ENCODE peak calls at places on chromosome 18, in seven cellular contexts. U is transverse colon; Q is breast epithelium; B is pancreas; J is CD4-positive, alpha-beta T cell; H is cardiac muscle cell; D is right atrium auricular region. O is an unnamed sample.

GRCh38 chr18:28584726-28585125 is 407.8 kb upstream of the CDH2 start:
- DNase-seq in U (no peak), B (no peak), H (peak; percentile 76), D (no peak), Q (no peak), J (no peak), O (no peak)

GRCh38 chr18:7259482-7259881 is 28.6 kb downstream of the LRRC30 start:
- DNase-seq in H (no peak), B (no peak), J (no peak), U (no peak), D (no peak), Q (no peak), O (no peak)

GRCh38 chr18:23912356-23912755 is 102.2 kb upstream of the TTC39C start:
- DNase-seq in H (no peak), U (no peak), D (no peak), B (no peak), Q (no peak), J (no peak), O (no peak)

GRCh38 chr18:63366991-63367240 is at the start of gene KDSR:
- DNase-seq in B (no peak), J (no peak), U (no peak), D (no peak), Q (no peak), H (no peak), O (no peak)

GRCh38 chr18:10454800-10455550 is 540 bp downstream of the APCDD1 start:
- DNase-seq in J (no peak), B (peak; percentile 55), U (no peak), Q (no peak), H (peak; percentile 36), D (no peak), O (peak; percentile 32)

GRCh38 chr18:10705786-10706185 is 180.0 kb downstream of the NAPG start:
- DNase-seq in Q (no peak), J (no peak), U (no peak), B (no peak), H (no peak), D (no peak), O (no peak)

GRCh38 chr18:79422022-79422782 is 26.5 kb downstream of the NFATC1 start:
- DNase-seq in U (no peak), B (no peak), H (peak; percentile 52), D (no peak), J (no peak), Q (no peak), O (no peak)

GRCh38 chr18:69981948-69982347 is 34.3 kb upstream of the CD226 start:
- DNase-seq in J (no peak), B (no peak), U (no peak), Q (no peak), H (no peak), D (no peak), O (no peak)

GRCh38 chr18:28767781-28768211 is 590.9 kb upstream of the CDH2 start:
- DNase-seq in J (no peak), D (no peak), U (no peak), H (peak; percentile 84), Q (no peak), B (no peak), O (no peak)

GRCh38 chr18:23307567-23308295 is 145.4 kb upstream of the RIOK3 start:
- DNase-seq in U (no peak), H (peak; percentile 64), J (no peak), B (no peak), Q (no peak), D (no peak), O (no peak)

GRCh38 chr18:39453882-39454281 is 1888.3 kb upstream of the CELF4 start:
- DNase-seq in U (no peak), H (peak; percentile 93), D (peak; percentile 61), B (peak; percentile 9), J (no peak), Q (no peak), O (no peak)

GRCh38 chr18:77560334-77560970 is 310.8 kb downstream of the GALR1 start:
- DNase-seq in D (no peak), J (no peak), U (no peak), B (no peak), Q (no peak), H (peak; percentile 3), O (no peak)

GRCh38 chr18:49728542-49728941 is 84.8 kb downstream of the ACAA2 start:
- DNase-seq in Q (no peak), J (no peak), H (peak; percentile 68), U (peak; percentile 75), B (peak; percentile 47), D (no peak), O (peak; percentile 59)
- TF ChIP-seq CTCF in Q (no peak), J (no peak), H (peak; percentile 73), U (peak; percentile 49), B (peak; percentile 32), D (peak; percentile 11), O (peak; percentile 57)

GRCh38 chr18:31687016-31687415 is 2.6 kb upstream of the B4GALT6 start:
- DNase-seq in B (no peak), J (no peak), D (no peak), U (no peak), Q (no peak), H (no peak), O (no peak)

GRCh38 chr18:31683968-31684278 is 458 bp downstream of the B4GALT6 start:
- DNase-seq in J (no peak), Q (no peak), U (no peak), D (no peak), B (no peak), H (no peak), O (no peak)

GRCh38 chr18:31684279-31685096 is at the start of gene B4GALT6:
- DNase-seq in U (peak; percentile 33), Q (no peak), D (no peak), B (peak; percentile 36), H (peak; percentile 34), J (no peak), O (peak; percentile 61)

GRCh38 chr18:31686572-31686971 is 2.2 kb upstream of the B4GALT6 start:
- DNase-seq in H (no peak), U (no peak), B (no peak), Q (no peak), J (no peak), D (no peak), O (no peak)

GRCh38 chr18:31685097-31686082 is 1.0 kb upstream of the B4GALT6 start:
- DNase-seq in B (peak; percentile 74), D (no peak), Q (peak; percentile 63), H (peak; percentile 88), U (peak; percentile 76), J (peak; percentile 51), O (peak; percentile 69)
- TF ChIP-seq CTCF in B (peak; percentile 22), D (peak; percentile 31), Q (no peak), H (peak; percentile 44), U (peak; percentile 32), J (no peak), O (peak; percentile 61)

GRCh38 chr18:2979871-2980606 is 32.9 kb downstream of the LPIN2 start:
- DNase-seq in H (peak; percentile 44), J (no peak), U (no peak), B (no peak), Q (no peak), D (no peak), O (no peak)
- TF ChIP-seq CTCF in H (no peak), J (no peak), U (no peak), B (no peak), Q (no peak), D (no peak), O (no peak)

DNA sequence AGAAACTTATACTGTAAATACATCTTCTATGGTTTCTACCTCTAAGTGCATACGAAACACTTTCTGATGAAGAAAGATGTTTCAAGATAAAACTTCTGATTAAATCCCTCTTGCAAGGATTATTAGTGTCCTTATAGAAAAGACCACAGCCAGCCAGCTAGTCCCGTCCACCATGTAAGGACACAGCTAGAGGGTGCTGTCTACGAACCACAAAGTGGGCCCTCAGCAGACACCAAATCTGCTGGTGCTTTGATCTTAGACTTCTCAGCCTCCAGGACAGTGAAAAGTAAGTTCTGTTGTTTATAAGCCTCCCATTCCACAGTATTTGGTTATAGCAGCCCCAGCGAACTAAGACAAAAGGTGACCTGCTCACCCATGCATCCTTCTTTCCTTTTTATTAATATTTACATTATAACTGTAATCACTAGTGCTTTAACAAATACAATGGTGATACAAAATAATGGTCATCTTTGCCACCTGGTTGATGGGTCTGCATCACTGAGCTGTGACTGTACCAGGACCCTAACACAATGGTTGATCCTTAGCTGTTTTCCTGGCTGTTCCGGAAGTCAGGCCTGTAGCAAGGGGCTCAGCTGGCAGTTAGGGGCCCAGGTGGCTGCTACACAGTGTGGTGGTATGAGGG is 108.4 kb upstream of the SMAD7 start:
- DNase-seq in B (no peak), D (no peak), H (no peak), Q (no peak), J (no peak), U (no peak), O (no peak)
- TF ChIP-seq CTCF in B (no peak), D (no peak), H (peak; percentile 27), Q (no peak), J (no peak), U (no peak), O (no peak)

DNA sequence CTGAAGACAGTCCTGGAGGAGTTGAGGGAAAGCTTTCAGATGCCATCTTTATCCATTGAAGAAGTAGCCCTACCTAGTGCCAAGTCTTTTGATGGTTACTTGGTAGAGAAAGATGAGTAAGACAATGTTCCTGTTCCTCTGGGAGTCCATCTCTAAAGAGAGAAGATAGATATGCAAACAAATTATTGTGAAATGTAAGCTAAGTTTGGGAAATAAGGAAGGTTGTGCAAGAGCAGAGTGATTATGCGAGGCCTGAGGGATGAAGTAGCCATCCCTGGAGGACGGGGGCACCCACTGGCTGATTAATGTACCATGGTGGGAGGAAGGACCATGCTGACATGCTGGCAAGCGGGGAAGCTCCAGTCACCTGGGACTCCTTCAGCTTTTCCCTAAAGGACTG is 994 bp upstream of the DTNA start:
- DNase-seq in H (peak; percentile 87), U (no peak), J (no peak), Q (no peak), B (no peak), D (no peak), O (no peak)
- TF ChIP-seq CTCF in H (no peak), U (no peak), J (no peak), Q (no peak), B (no peak), D (no peak), O (no peak)

DNA sequence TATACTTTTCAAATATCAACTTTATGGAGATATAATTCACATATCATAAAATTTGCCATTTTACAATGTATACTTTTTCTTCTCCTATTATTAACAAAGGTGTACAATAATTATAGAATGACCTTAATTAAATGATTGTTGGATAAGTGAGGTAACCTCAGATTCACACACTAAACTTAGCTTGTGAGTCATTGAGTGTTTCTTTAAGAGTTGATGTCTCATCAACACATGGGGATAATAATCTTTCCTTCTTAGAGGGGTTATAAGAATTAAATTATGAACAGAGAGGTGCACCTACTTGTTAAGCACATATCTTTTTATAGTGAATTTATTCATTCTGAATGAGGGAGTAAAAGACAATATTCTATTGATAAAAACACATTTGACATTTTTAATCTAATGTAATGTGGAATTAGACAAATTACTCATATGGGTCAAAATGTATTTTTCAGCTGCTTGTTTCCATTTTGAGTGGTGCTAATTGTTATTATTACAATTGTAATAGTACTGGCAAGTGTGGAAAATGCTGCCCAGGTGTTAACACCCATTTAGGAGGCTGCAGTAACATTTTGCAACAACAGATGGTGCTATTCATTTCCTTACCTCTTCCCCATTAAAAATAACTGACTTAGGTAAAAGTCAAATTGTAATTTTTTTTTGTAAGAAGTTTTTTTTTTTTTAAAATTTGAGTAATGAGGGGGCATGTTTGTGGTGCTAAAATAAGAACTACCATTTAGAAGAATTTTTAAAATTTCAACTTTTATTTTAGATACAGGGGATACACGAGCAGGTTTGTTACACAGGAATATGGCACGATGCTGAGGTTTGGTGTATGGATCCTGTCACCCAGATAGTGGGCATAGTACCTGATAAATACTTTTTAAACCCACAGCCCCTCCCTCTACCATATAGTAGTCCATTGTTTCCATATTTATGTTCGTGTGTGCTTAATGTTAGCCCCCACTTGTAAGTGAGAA is 32.1 kb upstream of the DYNAP start:
- DNase-seq in D (no peak), U (no peak), J (no peak), B (peak; percentile 19), Q (no peak), H (peak; percentile 40), O (no peak)
- TF ChIP-seq CTCF in D (peak; percentile 44), U (peak; percentile 53), J (peak; percentile 59), B (peak; percentile 50), Q (peak; percentile 63), H (peak; percentile 76), O (peak; percentile 75)

O was measured in neural crest cell.